ENCODE peak calls at places on chromosomes 4 and X, in eight cellular contexts. One of them, this sample, is unnamed.

GRCh38 chr4:8010618-8011017 is 71.0 kb upstream of the AFAP1 start:
- DNase-seq in CD8-positive, alpha-beta memory T cell: no peak
- DNase-seq in GM03348: no peak
- DNase-seq in cardiac muscle cell: peak
- DNase-seq in dorsolateral prefrontal cortex: peak
- DNase-seq in GM12878: no peak
- DNase-seq in RCC 7860: no peak
- DNase-seq in GM12892: no peak
- DNase-seq in this sample: peak

GRCh38 chr4:113958766-113959540 is 20.5 kb downstream of the ARSJ start:
- DNase-seq in CD8-positive, alpha-beta memory T cell: no peak
- DNase-seq in GM03348: peak
- DNase-seq in cardiac muscle cell: no peak
- DNase-seq in dorsolateral prefrontal cortex: no peak
- DNase-seq in GM12878: no peak
- DNase-seq in RCC 7860: peak
- DNase-seq in GM12892: no peak
- DNase-seq in this sample: peak

GRCh38 chr4:163941221-163941865 is 446.9 kb downstream of the TMA16 start:
- DNase-seq in CD8-positive, alpha-beta memory T cell: no peak
- DNase-seq in GM03348: no peak
- DNase-seq in cardiac muscle cell: no peak
- DNase-seq in dorsolateral prefrontal cortex: no peak
- DNase-seq in GM12878: no peak
- DNase-seq in RCC 7860: peak
- DNase-seq in GM12892: no peak
- DNase-seq in this sample: no peak

GRCh38 chrX:734411-734810 is 103.8 kb downstream of the SHOX start:
- DNase-seq in CD8-positive, alpha-beta memory T cell: no peak
- DNase-seq in GM03348: no peak
- DNase-seq in cardiac muscle cell: no peak
- DNase-seq in dorsolateral prefrontal cortex: no peak
- DNase-seq in GM12878: no peak
- DNase-seq in RCC 7860: no peak
- DNase-seq in GM12892: no peak
- DNase-seq in this sample: no peak

GRCh38 chr4:177483271-177483670 is 41.0 kb upstream of the AGA start:
- DNase-seq in CD8-positive, alpha-beta memory T cell: no peak
- DNase-seq in GM03348: no peak
- DNase-seq in cardiac muscle cell: no peak
- DNase-seq in dorsolateral prefrontal cortex: no peak
- DNase-seq in GM12878: no peak
- DNase-seq in RCC 7860: no peak
- DNase-seq in GM12892: no peak
- DNase-seq in this sample: no peak

GRCh38 chr4:145541266-145541770 is 59.7 kb downstream of the SMAD1 start:
- DNase-seq in CD8-positive, alpha-beta memory T cell: no peak
- DNase-seq in GM03348: no peak
- DNase-seq in cardiac muscle cell: no peak
- DNase-seq in dorsolateral prefrontal cortex: no peak
- DNase-seq in GM12878: no peak
- DNase-seq in RCC 7860: no peak
- DNase-seq in GM12892: no peak
- DNase-seq in this sample: no peak

GRCh38 chrX:39418936-39419659 is 617.8 kb downstream of the MID1IP1 start:
- DNase-seq in CD8-positive, alpha-beta memory T cell: no peak
- DNase-seq in GM03348: no peak
- DNase-seq in cardiac muscle cell: peak
- DNase-seq in dorsolateral prefrontal cortex: no peak
- DNase-seq in GM12878: no peak
- DNase-seq in RCC 7860: no peak
- DNase-seq in GM12892: no peak
- DNase-seq in this sample: no peak

GRCh38 chrX:19544693-19545305 is 29.5 kb upstream of the MAP3K15 start:
- DNase-seq in CD8-positive, alpha-beta memory T cell: peak
- DNase-seq in GM03348: peak
- DNase-seq in cardiac muscle cell: peak
- DNase-seq in dorsolateral prefrontal cortex: no peak
- DNase-seq in GM12878: no peak
- DNase-seq in RCC 7860: peak
- DNase-seq in GM12892: peak
- DNase-seq in this sample: peak

This sample was measured in small intestine.